ENCODE peak calls at places on chromosomes 3 and 15, in four cellular contexts. One of them, this sample, is unnamed.

GRCh38 chr3:149195221-149195620 is 26.4 kb downstream of the CP start:
- DNase-seq in A549: no peak
- DNase-seq in SK-N-SH: no peak
- DNase-seq in transverse colon: no peak
- DNase-seq in this sample: no peak

GRCh38 chr15:61195116-61196002 is 33.7 kb downstream of the RORA start:
- DNase-seq in A549: peak
- DNase-seq in SK-N-SH: peak
- DNase-seq in transverse colon: no peak
- DNase-seq in this sample: no peak

GRCh38 chr3:98613616-98614015 is 20.2 kb upstream of the CPOX start:
- DNase-seq in A549: no peak
- DNase-seq in SK-N-SH: no peak
- DNase-seq in transverse colon: no peak
- DNase-seq in this sample: no peak

GRCh38 chr3:48135773-48136495 is 52.3 kb downstream of the CDC25A start:
- DNase-seq in A549: no peak
- DNase-seq in SK-N-SH: no peak
- DNase-seq in transverse colon: no peak
- DNase-seq in this sample: no peak

GRCh38 chr3:73226026-73226425 is 164.6 kb downstream of the EBLN2 start:
- DNase-seq in A549: no peak
- DNase-seq in SK-N-SH: no peak
- DNase-seq in transverse colon: no peak
- DNase-seq in this sample: no peak

GRCh38 chr3:185825639-185826481 is 1.0 kb upstream of the IGF2BP2 start:
- DNase-seq in A549: peak
- DNase-seq in SK-N-SH: peak
- DNase-seq in transverse colon: peak
- DNase-seq in this sample: no peak

GRCh38 chr15:65062726-65063125 is 5.1 kb downstream of the RASL12 start:
- DNase-seq in A549: no peak
- DNase-seq in SK-N-SH: no peak
- DNase-seq in transverse colon: no peak
- DNase-seq in this sample: no peak

GRCh38 chr15:40847225-40847961 is 3.5 kb downstream of the SPINT1 start:
- DNase-seq in A549: peak
- DNase-seq in SK-N-SH: peak
- DNase-seq in transverse colon: peak
- DNase-seq in this sample: no peak

GRCh38 chr15:68650901-68651709 is 72.3 kb downstream of the CORO2B start:
- DNase-seq in A549: peak
- DNase-seq in SK-N-SH: peak
- DNase-seq in transverse colon: peak
- DNase-seq in this sample: peak

GRCh38 chr15:35646790-35647189 is 100.8 kb upstream of the DPH6 start:
- DNase-seq in A549: no peak
- DNase-seq in SK-N-SH: no peak
- DNase-seq in transverse colon: no peak
- DNase-seq in this sample: no peak

GRCh38 chr3:50251220-50251619 is 15.2 kb downstream of the GNAI2 start:
- DNase-seq in A549: no peak
- DNase-seq in SK-N-SH: no peak
- DNase-seq in transverse colon: no peak
- DNase-seq in this sample: no peak

GRCh38 chr15:51269496-51269895 is 68.9 kb downstream of the CYP19A1 start:
- DNase-seq in A549: no peak
- DNase-seq in SK-N-SH: no peak
- DNase-seq in transverse colon: no peak
- DNase-seq in this sample: no peak

GRCh38 chr3:37372669-37373068 is 198.3 kb upstream of the LRRFIP2 start:
- DNase-seq in A549: no peak
- DNase-seq in SK-N-SH: no peak
- DNase-seq in transverse colon: no peak
- DNase-seq in this sample: no peak

GRCh38 chr3:184563941-184564684 is 2.5 kb downstream of the EPHB3 start:
- DNase-seq in A549: no peak
- DNase-seq in SK-N-SH: no peak
- DNase-seq in transverse colon: no peak
- DNase-seq in this sample: no peak

GRCh38 chr15:70608156-70608555 is 155.2 kb downstream of the UACA start:
- DNase-seq in A549: no peak
- DNase-seq in SK-N-SH: no peak
- DNase-seq in transverse colon: no peak
- DNase-seq in this sample: no peak

GRCh38 chr15:55587321-55588069 is 650 bp downstream of the PYGO1 start:
- DNase-seq in A549: peak
- DNase-seq in SK-N-SH: peak
- DNase-seq in transverse colon: peak
- DNase-seq in this sample: no peak

GRCh38 chr3:42819351-42819965 is 10.2 kb downstream of the ACKR2 start:
- DNase-seq in A549: no peak
- DNase-seq in SK-N-SH: peak
- DNase-seq in transverse colon: peak
- DNase-seq in this sample: no peak

GRCh38 chr15:50126072-50126471 is 7.0 kb upstream of the ATP8B4 start:
- DNase-seq in A549: no peak
- DNase-seq in SK-N-SH: no peak
- DNase-seq in transverse colon: no peak
- DNase-seq in this sample: no peak

GRCh38 chr15:33234019-33234418 is 39.5 kb upstream of the FMN1 start:
- DNase-seq in A549: peak
- DNase-seq in SK-N-SH: peak
- DNase-seq in transverse colon: no peak
- DNase-seq in this sample: no peak

GRCh38 chr3:195717852-195718476 is 2.8 kb upstream of the MUC20 start:
- DNase-seq in A549: no peak
- DNase-seq in SK-N-SH: no peak
- DNase-seq in transverse colon: no peak
- DNase-seq in this sample: no peak

GRCh38 chr3:12687948-12688347 is 24.0 kb upstream of the RAF1 start:
- DNase-seq in A549: no peak
- DNase-seq in SK-N-SH: no peak
- DNase-seq in transverse colon: no peak
- DNase-seq in this sample: no peak

GRCh38 chr3:155912090-155912489 is 41.6 kb downstream of the GMPS start:
- DNase-seq in A549: no peak
- DNase-seq in SK-N-SH: no peak
- DNase-seq in transverse colon: no peak
- DNase-seq in this sample: no peak

GRCh38 chr3:32969656-32970055 is 18.2 kb downstream of the CCR4 start:
- DNase-seq in A549: peak
- DNase-seq in SK-N-SH: no peak
- DNase-seq in transverse colon: no peak
- DNase-seq in this sample: no peak

GRCh38 chr3:159829056-159829995 is 159.3 kb upstream of the IL12A start:
- DNase-seq in A549: no peak
- DNase-seq in SK-N-SH: peak
- DNase-seq in transverse colon: peak
- DNase-seq in this sample: peak

GRCh38 chr3:134663646-134664456 is 13.0 kb upstream of the KY start:
- DNase-seq in A549: no peak
- DNase-seq in SK-N-SH: no peak
- DNase-seq in transverse colon: no peak
- DNase-seq in this sample: no peak

GRCh38 chr3:38038447-38038911 is 529 bp upstream of the DLEC1 start:
- DNase-seq in A549: no peak
- DNase-seq in SK-N-SH: no peak
- DNase-seq in transverse colon: no peak
- DNase-seq in this sample: no peak

GRCh38 chr15:65082303-65082958 is 5.9 kb downstream of the KBTBD13 start:
- DNase-seq in A549: no peak
- DNase-seq in SK-N-SH: peak
- DNase-seq in transverse colon: peak
- DNase-seq in this sample: no peak

GRCh38 chr3:54374214-54374855 is 252.0 kb downstream of the CACNA2D3 start:
- DNase-seq in A549: peak
- DNase-seq in SK-N-SH: peak
- DNase-seq in transverse colon: peak
- DNase-seq in this sample: no peak

GRCh38 chr3:71987828-71988227 is 202.9 kb upstream of the PROK2 start:
- DNase-seq in A549: no peak
- DNase-seq in SK-N-SH: no peak
- DNase-seq in transverse colon: no peak
- DNase-seq in this sample: peak

GRCh38 chr3:177361042-177361938 is 164.0 kb upstream of the TBL1XR1 start:
- DNase-seq in A549: no peak
- DNase-seq in SK-N-SH: no peak
- DNase-seq in transverse colon: no peak
- DNase-seq in this sample: no peak

GRCh38 chr15:80233511-80234080 is 18.4 kb downstream of the CTXND1 start:
- DNase-seq in A549: no peak
- DNase-seq in SK-N-SH: no peak
- DNase-seq in transverse colon: no peak
- DNase-seq in this sample: no peak

GRCh38 chr15:31427411-31427810 is 100.8 kb downstream of the KLF13 start:
- DNase-seq in A549: no peak
- DNase-seq in SK-N-SH: no peak
- DNase-seq in transverse colon: no peak
- DNase-seq in this sample: no peak

GRCh38 chr3:71589132-71589531 is 5.6 kb upstream of the FOXP1 start:
- DNase-seq in A549: no peak
- DNase-seq in SK-N-SH: no peak
- DNase-seq in transverse colon: no peak
- DNase-seq in this sample: no peak

DNA sequence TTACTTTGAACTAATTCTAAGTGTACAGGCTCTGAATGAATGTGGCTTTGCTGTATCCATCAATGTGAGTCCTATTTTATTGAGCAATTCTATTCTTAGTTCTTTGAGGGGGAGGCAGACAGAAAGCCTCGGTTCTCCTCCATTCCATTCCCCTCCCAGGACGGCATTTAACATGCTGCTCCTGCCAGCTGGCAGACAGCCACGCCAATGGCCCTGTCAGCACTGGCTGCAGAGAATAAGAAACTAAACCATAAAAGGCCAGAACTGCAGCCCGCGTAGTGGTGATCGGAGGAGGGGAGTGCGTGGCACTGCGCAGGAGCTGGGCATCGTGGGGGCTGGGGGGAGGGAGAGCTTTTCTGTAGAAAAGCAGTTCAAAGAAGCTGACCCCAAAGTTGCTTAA is 76.0 kb upstream of the HACD2 start:
- DNase-seq in A549: no peak
- DNase-seq in SK-N-SH: peak
- DNase-seq in transverse colon: peak
- DNase-seq in this sample: peak
- TF ChIP-seq EP300 in A549: no peak
- TF ChIP-seq EP300 in SK-N-SH: peak
- TF ChIP-seq EP300 in transverse colon: peak
- TF ChIP-seq EP300 in this sample: peak

DNA sequence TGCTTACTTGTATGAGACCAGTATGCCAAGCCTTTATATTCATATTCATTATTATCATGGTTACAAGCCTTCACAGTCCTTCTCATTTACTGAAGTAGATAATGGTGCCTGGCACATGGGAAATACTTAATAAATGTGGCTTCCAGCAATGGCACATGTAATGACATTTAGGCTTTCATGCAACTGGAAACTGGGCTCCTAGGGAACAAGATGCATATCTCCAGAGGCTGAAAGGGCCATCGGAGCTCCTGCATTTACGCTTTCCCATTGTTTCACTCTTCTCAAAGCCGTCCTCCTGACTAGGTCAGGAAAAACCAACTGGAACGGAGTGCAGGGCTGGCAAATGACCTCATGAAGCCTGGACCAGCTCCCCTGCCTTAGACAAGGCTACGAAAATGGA is 474.9 kb downstream of the MAGI1 start:
- DNase-seq in A549: no peak
- DNase-seq in SK-N-SH: peak
- DNase-seq in transverse colon: no peak
- DNase-seq in this sample: no peak
- H3K27ac ChIP-seq in A549: no peak
- H3K27ac ChIP-seq in SK-N-SH: peak
- H3K27ac ChIP-seq in transverse colon: no peak
- H3K27ac ChIP-seq in this sample: no peak

GRCh38 chr3:110576962-110577361 is 494.7 kb upstream of the NECTIN3 start:
- DNase-seq in A549: peak
- DNase-seq in SK-N-SH: no peak
- DNase-seq in transverse colon: no peak
- DNase-seq in this sample: no peak
- TF ChIP-seq EP300 in A549: peak
- TF ChIP-seq EP300 in SK-N-SH: peak
- TF ChIP-seq EP300 in transverse colon: no peak
- TF ChIP-seq EP300 in this sample: no peak

DNA sequence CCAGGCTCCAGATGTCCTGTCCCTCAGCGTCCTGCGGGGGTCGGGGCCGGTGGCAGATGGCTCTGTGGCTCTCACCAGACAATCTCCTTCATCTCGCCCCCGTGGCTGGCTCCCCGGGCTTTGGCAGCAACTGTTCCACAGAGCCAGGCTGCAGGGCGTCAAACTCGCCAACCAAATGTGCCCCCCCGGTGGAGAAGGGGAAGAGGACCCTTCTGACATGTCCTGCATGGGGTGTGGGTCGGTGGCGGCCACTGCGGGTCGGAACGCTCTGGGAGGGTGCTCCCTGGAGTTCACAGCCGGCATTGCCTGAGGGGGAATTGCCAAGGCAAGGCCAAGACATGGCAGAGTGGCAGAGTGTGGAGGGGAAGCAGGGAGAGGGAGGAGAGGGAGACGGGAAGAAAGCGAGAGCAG is 36.0 kb downstream of the BDH1 start:
- DNase-seq in A549: peak
- DNase-seq in SK-N-SH: peak
- DNase-seq in transverse colon: no peak
- DNase-seq in this sample: no peak
- H3K27ac ChIP-seq in A549: peak
- H3K27ac ChIP-seq in SK-N-SH: peak
- H3K27ac ChIP-seq in transverse colon: peak
- H3K27ac ChIP-seq in this sample: no peak

DNA sequence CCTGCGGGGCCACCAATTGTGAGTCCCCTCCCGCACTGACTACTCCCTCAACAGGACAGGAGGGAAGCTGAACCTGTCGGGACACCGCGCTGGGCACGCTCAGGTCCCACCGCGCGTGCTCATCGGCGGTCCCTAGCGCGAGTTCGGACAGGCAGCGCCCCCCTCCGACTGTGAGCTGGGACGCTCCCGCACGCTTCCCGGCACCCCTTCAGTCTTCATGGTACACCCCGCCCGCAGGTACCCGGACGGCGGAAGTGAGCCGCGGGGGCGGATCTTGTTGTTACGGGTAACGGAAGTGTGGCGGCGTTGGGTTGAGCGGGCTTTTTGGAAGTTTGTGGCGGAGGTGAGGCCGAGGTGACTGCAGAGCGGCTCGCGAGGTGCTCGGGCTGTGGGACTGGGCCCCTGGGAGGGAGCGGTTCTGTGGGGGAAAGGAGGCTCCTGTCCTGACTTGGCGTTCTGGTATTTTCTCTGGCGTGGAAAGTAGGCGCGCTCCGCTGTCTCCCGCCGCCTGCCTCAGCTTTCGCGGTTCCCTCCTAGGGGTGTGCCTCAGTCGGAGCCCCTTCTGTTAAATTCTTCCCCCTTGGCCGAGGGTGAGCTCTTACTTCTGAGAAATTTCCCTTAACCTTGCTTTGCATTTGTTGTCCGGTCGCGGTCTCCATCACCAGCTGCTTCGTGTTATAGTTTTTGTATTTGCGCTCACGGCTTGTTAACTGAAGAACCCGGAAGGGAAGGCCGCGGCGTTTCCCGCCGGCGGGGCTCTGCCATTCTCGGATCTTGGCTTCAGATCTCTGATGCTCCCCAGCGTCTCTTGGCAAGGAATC is at the start of gene FANCI:
- DNase-seq in A549: peak
- DNase-seq in SK-N-SH: peak
- DNase-seq in transverse colon: peak
- DNase-seq in this sample: peak
- TF ChIP-seq EP300 in A549: no peak
- TF ChIP-seq EP300 in SK-N-SH: no peak
- TF ChIP-seq EP300 in transverse colon: no peak
- TF ChIP-seq EP300 in this sample: peak